ENCODE peak calls at places on chromosome 14, in ten cellular contexts. N is colonic mucosa, G is fibroblast of lung, E is upper lobe of left lung, I is heart right ventricle, Y is Peyer's patch, T is endodermal cell, Q is ovary, C is GM06990, P is vagina. A is an unnamed sample.

GRCh38 chr14:46571970-46572369 is 79.6 kb downstream of the RPL10L start:
- DNase-seq in P (no peak), I (no peak), E (no peak), Q (no peak), Y (no peak), T (no peak), G (peak; percentile 92), N (no peak), C (no peak), A (no peak)

GRCh38 chr14:90396342-90397339 is at the start of gene CALM1:
- DNase-seq in T (peak; percentile 97), G (peak; percentile 96), Q (peak; percentile 98), I (peak; percentile 94), E (peak; percentile 98), C (peak; percentile 99), N (peak; percentile 96), Y (peak; percentile 94), P (no peak), A (no peak)

GRCh38 chr14:75025082-75025481 is 22.4 kb downstream of the EIF2B2 start:
- DNase-seq in I (no peak), C (no peak), T (no peak), P (no peak), N (peak; percentile 36), Y (no peak), Q (no peak), E (no peak), G (peak; percentile 52), A (no peak)

GRCh38 chr14:93007225-93007997 is 84.5 kb downstream of the CHGA start:
- DNase-seq in N (peak; percentile 56), P (no peak), T (no peak), G (peak; percentile 85), C (no peak), I (peak; percentile 62), E (no peak), Y (peak; percentile 63), Q (no peak), A (peak; percentile 36)

GRCh38 chr14:88255196-88255595 is 67.9 kb downstream of the KCNK10 start:
- DNase-seq in N (no peak), I (no peak), E (no peak), G (no peak), Y (no peak), T (no peak), C (no peak), Q (no peak), P (no peak), A (no peak)

GRCh38 chr14:104253223-104253822 is 114.9 kb downstream of the KIF26A start:
- DNase-seq in G (no peak), Q (no peak), C (no peak), Y (no peak), I (no peak), T (no peak), P (no peak), E (peak; percentile 54), N (no peak), A (no peak)

GRCh38 chr14:104291123-104292000 is 153.0 kb downstream of the KIF26A start:
- DNase-seq in C (no peak), I (no peak), N (no peak), Q (peak; percentile 21), T (peak; percentile 84), G (no peak), P (no peak), E (peak; percentile 40), Y (no peak), A (no peak)

GRCh38 chr14:90140298-90140955 is 78.6 kb downstream of the KCNK13 start:
- DNase-seq in G (peak; percentile 79), I (no peak), N (no peak), T (no peak), Y (no peak), P (no peak), E (no peak), C (no peak), Q (no peak), A (no peak)

GRCh38 chr14:58780595-58780994 is 142.8 kb downstream of the DACT1 start:
- DNase-seq in C (no peak), T (no peak), I (no peak), N (peak; percentile 27), E (no peak), P (no peak), Y (no peak), Q (no peak), G (no peak), A (no peak)

GRCh38 chr14:58776516-58776915 is 138.8 kb downstream of the DACT1 start:
- DNase-seq in C (no peak), I (no peak), E (no peak), T (no peak), Y (no peak), Q (no peak), N (no peak), G (no peak), P (no peak), A (no peak)

GRCh38 chr14:58772814-58773620 is 135.3 kb downstream of the DACT1 start:
- DNase-seq in T (peak; percentile 68), N (no peak), C (no peak), Q (no peak), Y (no peak), G (peak; percentile 27), I (no peak), P (no peak), E (no peak), A (no peak)

GRCh38 chr14:58774531-58774930 is 136.8 kb downstream of the DACT1 start:
- DNase-seq in Q (no peak), Y (no peak), C (no peak), T (no peak), I (no peak), P (no peak), N (no peak), E (no peak), G (no peak), A (no peak)

GRCh38 chr14:58777541-58777979 is 139.8 kb downstream of the DACT1 start:
- DNase-seq in C (no peak), I (no peak), Q (no peak), E (no peak), Y (no peak), P (no peak), T (no peak), N (no peak), G (peak; percentile 12), A (no peak)
- TF ChIP-seq CTCF in C (no peak), I (no peak), Q (no peak), E (no peak), Y (no peak), P (no peak), T (no peak), N (no peak), G (no peak), A (no peak)

GRCh38 chr14:84254205-84254788 is 1275.6 kb upstream of the FLRT2 start:
- DNase-seq in I (peak; percentile 47), G (no peak), P (no peak), C (no peak), E (no peak), Y (no peak), T (peak; percentile 86), Q (no peak), N (no peak), A (no peak)
- H3K4me3 ChIP-seq in I (peak overlapping the region; percentile 11), G (no peak overlapping the region), P (no peak overlapping the region), C (no peak overlapping the region), E (no peak overlapping the region), Y (no peak overlapping the region), T (peak overlapping the region; percentile 43), Q (no peak overlapping the region), N (no peak overlapping the region), A (no peak overlapping the region)

GRCh38 chr14:23299986-23300686 is 2.5 kb downstream of the PPP1R3E start:
- DNase-seq in G (no peak), I (no peak), Y (no peak), P (no peak), T (no peak), Q (no peak), N (peak; percentile 27), E (no peak), C (no peak), A (no peak)
- TF ChIP-seq CTCF in G (no peak), I (no peak), Y (no peak), P (no peak), T (no peak), Q (no peak), N (no peak), E (no peak), C (no peak), A (no peak)

GRCh38 chr14:100159107-100159864 is at the start of gene DEGS2:
- DNase-seq in G (no peak), P (no peak), N (peak; percentile 79), E (peak; percentile 94), T (peak; percentile 94), C (peak; percentile 68), Q (no peak), I (no peak), Y (peak; percentile 81), A (no peak)

GRCh38 chr14:100160534-100160916 is 1.1 kb upstream of the DEGS2 start:
- DNase-seq in Q (no peak), N (no peak), P (no peak), E (peak; percentile 41), C (no peak), T (no peak), G (no peak), Y (no peak), I (no peak), A (no peak)

GRCh38 chr14:100158566-100159106 is 809 bp downstream of the DEGS2 start:
- DNase-seq in P (no peak), Q (no peak), E (no peak), Y (peak; percentile 39), G (no peak), T (no peak), I (no peak), C (no peak), N (no peak), A (no peak)

GRCh38 chr14:100156776-100157175 is 2.7 kb downstream of the DEGS2 start:
- DNase-seq in G (no peak), T (no peak), C (no peak), P (no peak), Q (no peak), N (peak; percentile 37), E (no peak), Y (no peak), I (no peak), A (no peak)

GRCh38 chr14:100159865-100160533 is 554 bp upstream of the DEGS2 start:
- DNase-seq in E (no peak), T (no peak), C (no peak), G (no peak), N (no peak), Q (no peak), Y (no peak), P (no peak), I (no peak), A (no peak)
- H3K4me3 ChIP-seq in E (peak overlapping the region; percentile 60), T (peak overlapping the region; percentile 23), C (peak overlapping the region; percentile 43), G (no peak overlapping the region), N (peak overlapping the region; percentile 60), Q (peak overlapping the region; percentile 13), Y (peak overlapping the region; percentile 77), P (peak overlapping the region; percentile 25), I (peak overlapping the region; percentile 46), A (peak overlapping the region; percentile 36)

A was measured in epithelial cell of proximal tubule.